ENCODE peak calls at places on chromosomes 7 and 10, in six cellular contexts. X is WERI-Rb-1, I is heart right ventricle, C is mesenchymal stem cell, W is fibroblast of lung, Y is spleen. A is an unnamed sample.

GRCh38 chr10:43971981-43972380 is 323.3 kb upstream of the ZNF32 start:
- DNase-seq in W (no peak), X (no peak), Y (peak), C (no peak), I (no peak), A (no peak)

GRCh38 chr10:23253780-23254179 is 61.7 kb downstream of the PTF1A start:
- DNase-seq in Y (no peak), I (no peak), X (no peak), C (no peak), W (no peak), A (no peak)

GRCh38 chr10:110932505-110933180 is 13.2 kb downstream of the SHOC2 start:
- DNase-seq in Y (no peak), C (no peak), X (no peak), I (no peak), W (no peak), A (peak)

GRCh38 chr7:45457591-45457990 is 116.6 kb upstream of the ADCY1 start:
- DNase-seq in Y (no peak), W (peak), X (no peak), C (no peak), I (no peak), A (no peak)

GRCh38 chr10:123154943-123155505 is 822 bp downstream of the BUB3 start:
- DNase-seq in I (no peak), Y (no peak), W (peak), C (peak), X (peak), A (peak)

GRCh38 chr7:22208806-22209205 is 148.1 kb downstream of the RAPGEF5 start:
- DNase-seq in I (no peak), Y (no peak), X (no peak), W (no peak), C (no peak), A (peak)

GRCh38 chr10:79149345-79149661 is 80.5 kb downstream of the ZMIZ1 start:
- DNase-seq in I (no peak), X (no peak), W (no peak), Y (peak), C (no peak), A (no peak)

GRCh38 chr7:83550100-83550499 is 98.8 kb downstream of the SEMA3E start:
- DNase-seq in Y (no peak), X (no peak), C (peak), I (no peak), W (peak), A (peak)

GRCh38 chr10:111934926-111935325 is 248.6 kb downstream of the GPAM start:
- DNase-seq in X (no peak), I (no peak), C (no peak), Y (no peak), W (no peak), A (no peak)

GRCh38 chr10:125472037-125472607 is 210.8 kb downstream of the TEX36 start:
- DNase-seq in I (no peak), W (no peak), X (no peak), C (no peak), Y (no peak), A (peak)

GRCh38 chr7:132489776-132490237 is 86.5 kb downstream of the PLXNA4 start:
- DNase-seq in I (no peak), W (no peak), Y (no peak), X (no peak), C (no peak), A (no peak)

GRCh38 chr10:17200885-17201164 is 647 bp downstream of the TRDMT1 start:
- DNase-seq in C (peak), I (peak), W (peak), X (peak), Y (no peak), A (peak)

GRCh38 chr7:82624337-82624736 is 180.8 kb upstream of the CACNA2D1 start:
- DNase-seq in X (no peak), W (peak), C (peak), Y (no peak), I (no peak), A (peak)

GRCh38 chr7:115953554-115954248 is 76.9 kb downstream of the TFEC start:
- DNase-seq in W (no peak), X (no peak), Y (no peak), I (no peak), C (no peak), A (no peak)
- H3K4me3 ChIP-seq in W (no peak), X (no peak), Y (no peak), I (no peak), C (no peak), A (no peak)

GRCh38 chr10:100562806-100563293 is 27.1 kb downstream of the HIF1AN start:
- DNase-seq in I (no peak), Y (no peak), C (peak), X (peak), W (peak), A (peak)
- H3K4me3 ChIP-seq in I (no peak), Y (no peak), C (no peak), X (peak), W (no peak), A (no peak)

DNA sequence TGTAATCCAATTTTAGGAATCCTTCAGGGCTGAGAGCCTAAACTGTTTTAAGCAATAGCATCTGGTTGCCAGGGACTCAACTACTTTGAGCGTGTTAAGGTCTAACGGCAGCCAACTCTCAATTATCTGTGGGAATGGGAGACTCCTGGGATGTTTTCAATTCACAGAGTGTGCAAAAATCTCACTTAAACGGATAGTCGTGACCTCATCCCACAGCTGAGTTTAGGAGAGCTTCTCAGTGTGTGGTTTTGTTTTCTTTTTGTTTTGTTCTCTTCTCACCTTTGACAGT is 291.8 kb downstream of the AUTS2 start:
- DNase-seq in W (no peak), X (no peak), C (no peak), Y (no peak), I (no peak), A (no peak)
- H3K4me3 ChIP-seq in W (no peak), X (no peak), C (no peak), Y (no peak), I (no peak), A (no peak)

DNA sequence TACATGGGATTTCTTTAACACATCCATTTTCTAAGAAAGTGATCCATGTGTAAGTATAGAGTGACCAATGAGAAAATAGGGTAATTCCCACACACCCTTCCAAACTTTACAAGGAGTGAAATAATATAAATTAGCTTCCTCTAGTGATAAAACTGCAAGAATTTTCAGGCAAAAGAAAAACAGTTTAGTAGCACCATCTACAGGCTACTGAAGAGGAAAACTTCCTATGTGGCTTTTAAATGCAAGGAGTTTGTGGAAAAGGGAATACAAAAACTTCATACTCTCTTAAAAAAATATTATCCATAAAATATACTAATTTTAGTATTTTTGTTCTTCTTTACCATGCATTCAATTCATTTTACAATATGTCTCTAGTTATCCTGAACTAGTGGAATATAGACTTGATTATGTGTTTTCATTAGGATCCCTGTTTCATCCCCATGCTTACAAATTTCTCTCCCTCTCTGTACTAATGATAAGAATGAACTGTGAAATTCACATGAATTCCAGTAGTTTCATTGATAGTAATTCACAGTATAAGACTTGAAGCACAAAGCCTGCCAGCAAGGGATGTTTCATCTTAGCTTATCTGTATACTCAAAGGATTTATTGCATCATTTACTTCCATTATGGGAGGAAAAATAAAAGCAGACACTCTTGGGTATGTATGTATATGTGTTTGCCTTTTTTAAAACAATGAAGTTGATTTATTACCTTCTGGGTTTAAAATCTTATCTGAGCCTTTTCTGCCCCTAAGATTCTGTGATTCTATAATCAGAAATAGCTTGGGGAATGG is 442.9 kb downstream of the AUTS2 start:
- DNase-seq in X (no peak), W (peak), I (no peak), C (peak), Y (no peak), A (peak)
- H3K4me3 ChIP-seq in X (no peak), W (no peak), I (no peak), C (no peak), Y (no peak), A (no peak)

A was measured in epithelial cell of esophagus.